ENCODE peak calls at places on chromosomes 13 and 19, in nine cellular contexts. D is NCI-H1092; X is NCI-H2171; W is endodermal cell; C is stimulated activated naive CD8-positive, alpha-beta T cell treated with anti-CD3 and anti-CD28 coated beads, Interleukin-15, Interleukin-2, amounts not matched to agents 100 U/mL and 50 U/mL, for 24 hours; V is NCI-H2029; G is activated CD8-positive, alpha-beta memory T cell treated with anti-CD3 and anti-CD28 coated beads for 1 hour; B is astrocyte of the hippocampus; O is AG08395. L is an unnamed sample.

GRCh38 chr13:98496239-98496668 is 80.7 kb downstream of the STK24 start:
- DNase-seq in D (no peak), X (no peak), W (peak), C (no peak), V (no peak), G (no peak), B (no peak), O (peak), L (no peak)

GRCh38 chr19:44112802-44113137 is 429 bp upstream of the ZNF225 start:
- DNase-seq in D (no peak), X (no peak), W (no peak), C (no peak), V (no peak), G (no peak), B (no peak), O (no peak), L (no peak)

GRCh38 chr19:50835785-50836542 is 2.6 kb upstream of the KLK15 start:
- DNase-seq in D (peak), X (peak), W (peak), C (peak), V (peak), G (no peak), B (peak), O (peak), L (peak)

GRCh38 chr13:92739306-92739818 is 487.2 kb upstream of the GPC6 start:
- DNase-seq in D (no peak), X (peak), W (no peak), C (no peak), V (no peak), G (no peak), B (no peak), O (no peak), L (no peak)

GRCh38 chr19:39413903-39414608 is 1.6 kb downstream of the PLEKHG2 start:
- DNase-seq in D (no peak), X (no peak), W (peak), C (no peak), V (no peak), G (no peak), B (peak), O (no peak), L (no peak)

GRCh38 chr13:74647211-74647610 is 513.0 kb upstream of the KLF12 start:
- DNase-seq in D (no peak), X (no peak), W (no peak), C (no peak), V (no peak), G (no peak), B (no peak), O (no peak), L (no peak)

GRCh38 chr19:48836089-48837017 is at the start of gene HSD17B14:
- DNase-seq in D (no peak), X (no peak), W (peak), C (peak), V (no peak), G (no peak), B (peak), O (peak), L (no peak)

GRCh38 chr19:40613669-40614594 is 12.8 kb downstream of the LTBP4 start:
- DNase-seq in D (peak), X (peak), W (peak), C (peak), V (peak), G (peak), B (peak), O (peak), L (peak)

GRCh38 chr13:75481176-75482069 is 546 bp downstream of the TBC1D4 start:
- DNase-seq in D (peak), X (peak), W (peak), C (peak), V (no peak), G (no peak), B (peak), O (peak), L (no peak)

GRCh38 chr19:18157465-18158063 is 4.6 kb downstream of the PIK3R2 start:
- DNase-seq in D (peak), X (peak), W (peak), C (no peak), V (peak), G (no peak), B (peak), O (no peak), L (no peak)

GRCh38 chr13:45082964-45083363 is 37.3 kb upstream of the GTF2F2 start:
- DNase-seq in D (no peak), X (no peak), W (no peak), C (no peak), V (no peak), G (no peak), B (peak), O (peak), L (no peak)

GRCh38 chr13:31049083-31049482 is 112.6 kb downstream of the HSPH1 start:
- DNase-seq in D (no peak), X (no peak), W (no peak), C (no peak), V (no peak), G (no peak), B (no peak), O (no peak), L (no peak)

L was measured in central memory CD8-positive, alpha-beta T cell.